ENCODE peak calls at places on chromosomes 2 and 18, in nine cellular contexts. F, U, S, L, K, I, T, N and Z are unnamed samples.

GRCh38 chr2:80304522-80304878 is at the start of gene LRRTM1:
- DNase-seq in I (peak; percentile 58), T (no peak), F (no peak), K (no peak), N (no peak), U (no peak), S (no peak), L (peak; percentile 1), Z (no peak)

GRCh38 chr2:16125614-16126125 is 185.3 kb downstream of the MYCN start:
- DNase-seq in S (no peak), K (no peak), U (no peak), N (no peak), I (no peak), T (no peak), F (no peak), L (no peak), Z (peak; percentile 73)

GRCh38 chr2:134334542-134335353 is 80.9 kb downstream of the MGAT5 start:
- DNase-seq in S (no peak), K (no peak), T (no peak), N (no peak), I (no peak), L (no peak), U (no peak), F (no peak), Z (no peak)

GRCh38 chr2:109150559-109150958 is 21.6 kb downstream of the SH3RF3 start:
- DNase-seq in I (no peak), S (no peak), N (no peak), T (no peak), L (no peak), U (no peak), K (no peak), F (no peak), Z (no peak)

GRCh38 chr2:41775381-41776025 is 272.3 kb upstream of the PKDCC start:
- DNase-seq in N (no peak), K (no peak), F (no peak), I (no peak), S (no peak), U (no peak), L (no peak), T (no peak), Z (no peak)

GRCh38 chr2:84631047-84631446 is 114.7 kb downstream of the DNAH6 start:
- DNase-seq in N (peak; percentile 38), F (peak; percentile 15), K (no peak), T (no peak), I (no peak), L (peak; percentile 44), U (peak; percentile 1), S (no peak), Z (no peak)

GRCh38 chr2:153478289-153479261 is at the start of gene RPRM:
- DNase-seq in N (peak; percentile 19), S (no peak), K (peak; percentile 81), L (peak; percentile 77), U (peak; percentile 7), I (peak; percentile 92), T (no peak), F (no peak), Z (peak; percentile 89)

GRCh38 chr2:150688016-150688415 is 200.5 kb upstream of the RND3 start:
- DNase-seq in U (no peak), I (no peak), K (no peak), L (no peak), S (no peak), F (no peak), N (no peak), T (no peak), Z (no peak)

GRCh38 chr2:133653116-133653515 is 84.9 kb upstream of the NCKAP5 start:
- DNase-seq in U (no peak), K (no peak), N (no peak), S (no peak), T (no peak), L (no peak), F (no peak), I (no peak), Z (no peak)

GRCh38 chr2:127199223-127199622 is 20.9 kb downstream of the CYP27C1 start:
- DNase-seq in F (no peak), S (no peak), U (no peak), I (no peak), K (no peak), L (no peak), N (no peak), T (no peak), Z (peak; percentile 78)

GRCh38 chr2:39609917-39610316 is 55.8 kb upstream of the TMEM178A start:
- DNase-seq in F (no peak), T (no peak), I (no peak), U (no peak), L (no peak), K (no peak), S (no peak), N (no peak), Z (no peak)

GRCh38 chr2:239630618-239631286 is 229.9 kb upstream of the HDAC4 start:
- DNase-seq in L (peak; percentile 75), K (peak; percentile 83), N (no peak), T (peak; percentile 39), I (no peak), U (peak; percentile 24), S (no peak), F (peak; percentile 22), Z (no peak)

GRCh38 chr2:13522917-13523821 is 806.4 kb downstream of the TRIB2 start:
- DNase-seq in F (no peak), I (no peak), U (no peak), T (no peak), K (peak; percentile 51), L (peak; percentile 44), S (no peak), N (peak; percentile 18), Z (no peak)

GRCh38 chr2:96549967-96550786 is 13.6 kb downstream of the ARID5A start:
- DNase-seq in N (no peak), L (no peak), S (peak; percentile 69), U (no peak), F (no peak), T (no peak), K (peak; percentile 82), I (peak; percentile 31), Z (no peak)
- TF ChIP-seq CTCF in N (no peak), L (peak; percentile 67), S (no peak), U (peak; percentile 15), F (peak; percentile 43), T (peak; percentile 21), K (peak; percentile 64), I (peak; percentile 60), Z (peak; percentile 37)

GRCh38 chr2:135991861-135992260 is 6.4 kb upstream of the DARS1 start:
- DNase-seq in L (no peak), I (no peak), N (no peak), S (no peak), T (no peak), K (no peak), U (no peak), F (no peak), Z (no peak)
- TF ChIP-seq CTCF in L (no peak), I (no peak), N (no peak), S (no peak), T (no peak), K (no peak), U (no peak), F (no peak), Z (no peak)

GRCh38 chr2:232117413-232117812 is 155.9 kb downstream of the DIS3L2 start:
- DNase-seq in T (no peak), N (no peak), K (no peak), L (no peak), I (no peak), S (no peak), F (no peak), U (no peak), Z (no peak)
- TF ChIP-seq CTCF in T (no peak), N (no peak), K (no peak), L (no peak), I (no peak), S (no peak), F (no peak), U (no peak), Z (no peak)

DNA sequence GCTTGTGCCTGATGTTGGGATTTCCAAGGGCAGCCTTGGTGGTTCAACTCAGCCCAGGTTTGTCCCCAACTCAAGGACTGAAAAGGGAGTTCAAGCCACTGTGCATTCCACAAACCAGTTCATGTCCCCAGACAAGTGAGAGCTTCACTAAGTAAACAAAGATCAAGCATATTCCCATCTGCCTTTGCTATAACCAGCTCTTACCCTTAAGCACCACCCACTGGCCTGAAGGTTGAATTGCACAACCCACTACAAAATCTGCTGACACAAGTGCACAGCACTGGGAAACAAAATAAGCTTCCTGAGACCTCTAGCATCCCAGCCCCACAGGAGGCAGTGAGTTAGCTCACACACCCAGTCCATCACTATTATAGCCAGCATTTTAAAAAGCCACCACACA is 516.7 kb downstream of the NR4A2 start:
- DNase-seq in L (no peak), U (no peak), K (no peak), T (no peak), S (no peak), I (no peak), F (no peak), N (no peak), Z (no peak)
- TF ChIP-seq CTCF in L (no peak), U (no peak), K (no peak), T (no peak), S (no peak), I (peak; percentile 27), F (no peak), N (peak; percentile 35), Z (no peak)

GRCh38 chr18:29439398-29439797 is 1262.5 kb upstream of the CDH2 start:
- DNase-seq in S (no peak), T (no peak), U (no peak), F (no peak), I (no peak), K (no peak), N (no peak), L (no peak), Z (no peak)

GRCh38 chr18:29434650-29435049 is 1257.7 kb upstream of the CDH2 start:
- DNase-seq in I (no peak), F (no peak), S (no peak), L (no peak), T (no peak), N (no peak), K (no peak), U (no peak), Z (no peak)

DNA sequence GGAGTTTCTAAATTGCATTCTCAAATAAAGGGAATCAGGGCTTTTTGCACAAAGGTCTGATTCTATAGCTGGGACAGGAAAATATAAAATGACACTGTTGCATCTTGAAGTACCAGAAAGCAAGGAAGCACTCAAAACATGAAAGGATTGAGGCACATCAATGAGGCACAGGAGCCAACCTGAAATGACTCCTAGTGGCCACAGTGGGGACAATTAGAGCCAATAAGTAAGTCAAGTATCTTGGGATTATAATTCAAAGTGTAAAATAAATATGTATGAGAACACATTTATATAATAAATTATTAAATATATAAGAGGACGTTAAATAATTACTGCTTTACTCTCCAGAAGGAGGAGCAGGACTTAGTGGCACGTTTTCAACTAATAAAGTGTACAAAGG is 1259.5 kb upstream of the CDH2 start:
- DNase-seq in T (no peak), I (no peak), N (no peak), F (no peak), S (no peak), K (no peak), U (no peak), L (no peak), Z (no peak)
- TF ChIP-seq CTCF in T (no peak), I (no peak), N (no peak), F (no peak), S (no peak), K (no peak), U (no peak), L (no peak), Z (no peak)